ENCODE peak calls at places on chromosome 16, in four cellular contexts. P is GM12878, M is SK-N-SH, W is HepG2. A is an unnamed sample.

GRCh38 chr16:19886061-19886792 is 1.6 kb upstream of the GPRC5B start:
- DNase-seq in W (peak; percentile 76), M (peak; percentile 70), P (peak; percentile 37), A (peak; percentile 68)

GRCh38 chr16:68375801-68376536 is 65.2 kb downstream of the PRMT7 start:
- DNase-seq in W (no peak), P (no peak), M (no peak), A (no peak)

GRCh38 chr16:1089439-1089821 is 6.6 kb downstream of the C1QTNF8 start:
- DNase-seq in M (no peak), P (no peak), W (no peak), A (no peak)

GRCh38 chr16:3952342-3953131 is 72.0 kb upstream of the CREBBP start:
- DNase-seq in M (no peak), W (no peak), P (no peak), A (no peak)

GRCh38 chr16:12499032-12499735 is 304.5 kb downstream of the CPPED1 start:
- DNase-seq in M (no peak), P (no peak), W (no peak), A (no peak)

GRCh38 chr16:77213542-77214108 is 14.4 kb downstream of the SYCE1L start:
- DNase-seq in P (no peak), M (no peak), W (peak; percentile 46), A (no peak)

GRCh38 chr16:69286941-69287713 is 24.0 kb upstream of the VPS4A start:
- DNase-seq in W (peak; percentile 62), M (peak; percentile 39), P (peak; percentile 5), A (no peak)

GRCh38 chr16:8257561-8257960 is 332.8 kb downstream of the TMEM114 start:
- DNase-seq in P (no peak), W (no peak), M (no peak), A (no peak)

GRCh38 chr16:64089697-64090096 is 1032.2 kb downstream of the CDH11 start:
- DNase-seq in W (peak; percentile 50), M (peak; percentile 13), P (no peak), A (no peak)

GRCh38 chr16:14681115-14681514 is 13.0 kb downstream of the PLA2G10 start:
- DNase-seq in M (no peak), P (no peak), W (no peak), A (no peak)

GRCh38 chr16:46728804-46729203 is 19.3 kb downstream of the MYLK3 start:
- DNase-seq in W (no peak), P (no peak), M (no peak), A (no peak)

GRCh38 chr16:53045554-53046250 is 7.0 kb downstream of the CHD9NB start:
- DNase-seq in W (no peak), P (no peak), M (no peak), A (no peak)

GRCh38 chr16:67647681-67648080 is 2.7 kb downstream of the CARMIL2 start:
- DNase-seq in W (no peak), M (no peak), P (no peak), A (no peak)

GRCh38 chr16:67857547-67858233 is 10.2 kb upstream of the CENPT start:
- DNase-seq in W (peak; percentile 96), M (no peak), P (no peak), A (no peak)

GRCh38 chr16:106623-107324 is 28.7 kb downstream of the MPG start:
- DNase-seq in P (no peak), W (peak; percentile 66), M (peak; percentile 79), A (peak; percentile 41)

GRCh38 chr16:610513-611381 is 20.0 kb upstream of the WFIKKN1 start:
- DNase-seq in W (peak; percentile 73), M (peak; percentile 78), P (no peak), A (peak; percentile 91)

GRCh38 chr16:70432800-70433455 is 6.0 kb downstream of the ST3GAL2 start:
- DNase-seq in M (peak; percentile 38), W (no peak), P (no peak), A (no peak)

GRCh38 chr16:70430667-70431536 is 8.0 kb downstream of the ST3GAL2 start:
- DNase-seq in P (peak; percentile 99), M (no peak), W (peak; percentile 48), A (no peak)

GRCh38 chr16:70432304-70432799 is 6.5 kb downstream of the ST3GAL2 start:
- DNase-seq in W (no peak), M (no peak), P (no peak), A (no peak)

GRCh38 chr16:70434489-70435260 is 4.2 kb downstream of the ST3GAL2 start:
- DNase-seq in P (no peak), W (no peak), M (no peak), A (no peak)

GRCh38 chr16:70433456-70434103 is 5.3 kb downstream of the ST3GAL2 start:
- DNase-seq in M (peak; percentile 70), W (no peak), P (no peak), A (no peak)
- TF ChIP-seq TCF12 in M (peak; percentile 65), W (no peak), P (no peak), A (no peak)

GRCh38 chr16:56916571-56917403 is 15.2 kb upstream of the HERPUD1 start:
- DNase-seq in P (peak; percentile 77), W (no peak), M (no peak), A (no peak)
- TF ChIP-seq TCF12 in P (peak; percentile 88), W (no peak), M (no peak), A (no peak)

DNA sequence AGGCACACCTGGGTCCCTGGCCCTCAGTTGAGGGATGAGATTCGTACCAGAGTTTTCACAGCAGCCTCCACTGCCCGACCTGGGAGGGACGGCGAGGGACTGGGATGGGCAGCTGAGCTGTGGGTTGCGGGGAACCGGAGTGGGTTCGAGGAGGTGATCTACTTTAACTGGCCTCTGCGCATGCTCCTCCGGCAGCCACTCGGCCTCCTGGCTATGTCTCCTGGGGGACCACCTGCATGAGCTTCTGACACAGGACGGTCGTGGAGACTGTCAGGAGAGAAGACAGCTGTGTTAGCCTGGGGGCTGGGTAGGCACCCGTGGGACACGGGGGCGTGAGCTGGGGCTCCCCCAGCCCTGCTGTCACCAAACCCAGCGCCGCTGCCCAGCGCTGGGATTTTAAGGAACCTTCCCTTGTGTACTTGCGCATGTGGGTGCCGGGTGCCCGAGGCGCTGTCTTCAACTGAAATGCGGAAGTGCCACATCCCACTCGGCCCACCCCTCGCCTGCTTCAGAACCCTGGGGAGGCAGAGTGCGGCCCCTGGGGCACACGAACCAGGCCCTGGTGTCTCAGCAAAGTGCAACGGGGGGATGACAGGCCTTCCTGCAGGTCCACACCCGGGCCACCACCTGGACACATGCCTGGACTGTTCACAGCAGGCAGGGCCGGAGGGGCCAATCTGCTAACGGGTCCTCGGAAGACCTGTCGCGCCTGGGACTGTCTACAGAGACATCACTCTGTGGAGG is 36.4 kb downstream of the SLC7A5 start:
- DNase-seq in P (no peak), W (no peak), M (no peak), A (no peak)
- TF ChIP-seq TCF12 in P (peak; percentile 8), W (no peak), M (no peak), A (no peak)

GRCh38 chr16:30186444-30186781 is 3.0 kb downstream of the CORO1A start:
- DNase-seq in W (no peak), P (no peak), M (no peak), A (no peak)

GRCh38 chr16:30186782-30187555 is 3.6 kb downstream of the CORO1A start:
- DNase-seq in W (peak; percentile 41), P (peak; percentile 36), M (peak; percentile 45), A (peak; percentile 94)

GRCh38 chr16:30184430-30185140 is 1.2 kb downstream of the CORO1A start:
- DNase-seq in W (no peak), M (peak; percentile 67), P (peak; percentile 28), A (no peak)

GRCh38 chr16:30185141-30185682 is 1.8 kb downstream of the CORO1A start:
- DNase-seq in M (peak; percentile 40), P (no peak), W (no peak), A (peak; percentile 44)

GRCh38 chr16:30185683-30186421 is 2.5 kb downstream of the CORO1A start:
- DNase-seq in M (peak; percentile 30), W (no peak), P (peak; percentile 79), A (no peak)
- TF ChIP-seq TCF12 in M (no peak), W (no peak), P (peak; percentile 51), A (no peak)

A was measured in H1.